ENCODE peak calls at places on chromosome 18, in five cellular contexts. One of them, this sample, is unnamed.

GRCh38 chr18:46820863-46821262 is 64.0 kb upstream of the ST8SIA5 start:
- DNase-seq in EL: no peak
- DNase-seq in GM23248: no peak
- DNase-seq in kidney epithelial cell: no peak
- DNase-seq in choroid plexus epithelial cell: no peak
- DNase-seq in this sample: no peak

GRCh38 chr18:49016648-49017539 is 66.1 kb upstream of the SMAD7 start:
- DNase-seq in EL: peak; percentile 93
- DNase-seq in GM23248: peak; percentile 84
- DNase-seq in kidney epithelial cell: peak; percentile 80
- DNase-seq in choroid plexus epithelial cell: peak; percentile 88
- DNase-seq in this sample: peak; percentile 79

GRCh38 chr18:2897448-2898052 is 50.7 kb downstream of the EMILIN2 start:
- DNase-seq in EL: no peak
- DNase-seq in GM23248: no peak
- DNase-seq in kidney epithelial cell: no peak
- DNase-seq in choroid plexus epithelial cell: no peak
- DNase-seq in this sample: no peak

GRCh38 chr18:12455511-12455910 is 47.8 kb downstream of the PRELID3A start:
- DNase-seq in EL: no peak
- DNase-seq in GM23248: peak; percentile 6
- DNase-seq in kidney epithelial cell: no peak
- DNase-seq in choroid plexus epithelial cell: peak; percentile 63
- DNase-seq in this sample: peak; percentile 14

GRCh38 chr18:5600376-5601071 is 56.7 kb upstream of the EPB41L3 start:
- DNase-seq in EL: no peak
- DNase-seq in GM23248: peak; percentile 46
- DNase-seq in kidney epithelial cell: no peak
- DNase-seq in choroid plexus epithelial cell: peak; percentile 67
- DNase-seq in this sample: peak; percentile 49

GRCh38 chr18:47204908-47205522 is 28.9 kb upstream of the IER3IP1 start:
- DNase-seq in EL: peak; percentile 37
- DNase-seq in GM23248: peak; percentile 65
- DNase-seq in kidney epithelial cell: no peak
- DNase-seq in choroid plexus epithelial cell: peak; percentile 60
- DNase-seq in this sample: peak; percentile 59

GRCh38 chr18:78980777-78981651 is 1.4 kb downstream of the SALL3 start:
- DNase-seq in EL: no peak
- DNase-seq in GM23248: no peak
- DNase-seq in kidney epithelial cell: no peak
- DNase-seq in choroid plexus epithelial cell: no peak
- DNase-seq in this sample: no peak

GRCh38 chr18:75226301-75226955 is 15.8 kb downstream of the TSHZ1 start:
- DNase-seq in EL: no peak
- DNase-seq in GM23248: peak; percentile 40
- DNase-seq in kidney epithelial cell: no peak
- DNase-seq in choroid plexus epithelial cell: peak; percentile 42
- DNase-seq in this sample: no peak

GRCh38 chr18:37270046-37270665 is 295.4 kb downstream of the CELF4 start:
- DNase-seq in EL: peak; percentile 38
- DNase-seq in GM23248: peak; percentile 79
- DNase-seq in kidney epithelial cell: peak; percentile 2
- DNase-seq in choroid plexus epithelial cell: peak; percentile 65
- DNase-seq in this sample: peak; percentile 69

GRCh38 chr18:35999925-36000324 is 27.4 kb downstream of the RMP24 start:
- DNase-seq in EL: no peak
- DNase-seq in GM23248: peak; percentile 64
- DNase-seq in kidney epithelial cell: no peak
- DNase-seq in choroid plexus epithelial cell: peak; percentile 14
- DNase-seq in this sample: no peak

GRCh38 chr18:26526128-26526965 is 22.0 kb downstream of the KCTD1 start:
- DNase-seq in EL: no peak
- DNase-seq in GM23248: no peak
- DNase-seq in kidney epithelial cell: no peak
- DNase-seq in choroid plexus epithelial cell: peak; percentile 44
- DNase-seq in this sample: no peak

GRCh38 chr18:54181856-54182612 is 42.4 kb downstream of the MBD2 start:
- DNase-seq in EL: peak; percentile 35
- DNase-seq in GM23248: peak; percentile 31
- DNase-seq in kidney epithelial cell: no peak
- DNase-seq in choroid plexus epithelial cell: peak; percentile 41
- DNase-seq in this sample: peak; percentile 42

GRCh38 chr18:27185025-27185763 is at the start of gene CHST9:
- DNase-seq in EL: no peak
- DNase-seq in GM23248: no peak
- DNase-seq in kidney epithelial cell: no peak
- DNase-seq in choroid plexus epithelial cell: no peak
- DNase-seq in this sample: no peak

GRCh38 chr18:62388855-62389760 is 64.0 kb downstream of the TNFRSF11A start:
- DNase-seq in EL: peak; percentile 27
- DNase-seq in GM23248: peak; percentile 15
- DNase-seq in kidney epithelial cell: no peak
- DNase-seq in choroid plexus epithelial cell: no peak
- DNase-seq in this sample: no peak

GRCh38 chr18:45876131-45876530 is 50.7 kb downstream of the SIGLEC15 start:
- DNase-seq in EL: no peak
- DNase-seq in GM23248: no peak
- DNase-seq in kidney epithelial cell: no peak
- DNase-seq in choroid plexus epithelial cell: no peak
- DNase-seq in this sample: no peak

GRCh38 chr18:57113783-57114465 is 33.0 kb upstream of the BOD1L2 start:
- DNase-seq in EL: no peak
- DNase-seq in GM23248: no peak
- DNase-seq in kidney epithelial cell: no peak
- DNase-seq in choroid plexus epithelial cell: no peak
- DNase-seq in this sample: no peak

GRCh38 chr18:66317243-66318090 is 286.4 kb downstream of the CDH19 start:
- DNase-seq in EL: no peak
- DNase-seq in GM23248: no peak
- DNase-seq in kidney epithelial cell: no peak
- DNase-seq in choroid plexus epithelial cell: no peak
- DNase-seq in this sample: no peak

GRCh38 chr18:48545690-48546365 is 7.0 kb downstream of the CTIF start:
- DNase-seq in EL: peak; percentile 82
- DNase-seq in GM23248: peak; percentile 93
- DNase-seq in kidney epithelial cell: no peak
- DNase-seq in choroid plexus epithelial cell: peak; percentile 48
- DNase-seq in this sample: peak; percentile 90

GRCh38 chr18:57846258-57846657 is 43.1 kb upstream of the ATP8B1 start:
- DNase-seq in EL: peak; percentile 92
- DNase-seq in GM23248: peak; percentile 69
- DNase-seq in kidney epithelial cell: no peak
- DNase-seq in choroid plexus epithelial cell: peak; percentile 77
- DNase-seq in this sample: peak; percentile 87

GRCh38 chr18:33804258-33804657 is 226.2 kb downstream of the ASXL3 start:
- DNase-seq in EL: no peak
- DNase-seq in GM23248: peak; percentile 23
- DNase-seq in kidney epithelial cell: no peak
- DNase-seq in choroid plexus epithelial cell: peak; percentile 73
- DNase-seq in this sample: peak; percentile 60

GRCh38 chr18:78731423-78732032 is 248.1 kb upstream of the SALL3 start:
- DNase-seq in EL: no peak
- DNase-seq in GM23248: no peak
- DNase-seq in kidney epithelial cell: no peak
- DNase-seq in choroid plexus epithelial cell: no peak
- DNase-seq in this sample: no peak

GRCh38 chr18:30499721-30500120 is 542.8 kb downstream of the DSC3 start:
- DNase-seq in EL: no peak
- DNase-seq in GM23248: no peak
- DNase-seq in kidney epithelial cell: no peak
- DNase-seq in choroid plexus epithelial cell: no peak
- DNase-seq in this sample: no peak

GRCh38 chr18:66990909-66991308 is 387.0 kb upstream of the CDH19 start:
- DNase-seq in EL: no peak
- DNase-seq in GM23248: no peak
- DNase-seq in kidney epithelial cell: no peak
- DNase-seq in choroid plexus epithelial cell: no peak
- DNase-seq in this sample: no peak

GRCh38 chr18:78542204-78542603 is 437.4 kb upstream of the SALL3 start:
- DNase-seq in EL: no peak
- DNase-seq in GM23248: no peak
- DNase-seq in kidney epithelial cell: no peak
- DNase-seq in choroid plexus epithelial cell: peak; percentile 2
- DNase-seq in this sample: no peak

GRCh38 chr18:69215151-69215550 is 185.5 kb upstream of the DOK6 start:
- DNase-seq in EL: no peak
- DNase-seq in GM23248: no peak
- DNase-seq in kidney epithelial cell: no peak
- DNase-seq in choroid plexus epithelial cell: no peak
- DNase-seq in this sample: no peak

GRCh38 chr18:907171-907879 is 2.7 kb downstream of the ADCYAP1 start:
- DNase-seq in EL: no peak
- DNase-seq in GM23248: peak; percentile 21
- DNase-seq in kidney epithelial cell: no peak
- DNase-seq in choroid plexus epithelial cell: no peak
- DNase-seq in this sample: no peak

GRCh38 chr18:40048886-40049650 is 1906.0 kb upstream of the PIK3C3 start:
- DNase-seq in EL: no peak
- DNase-seq in GM23248: no peak
- DNase-seq in kidney epithelial cell: no peak
- DNase-seq in choroid plexus epithelial cell: no peak
- DNase-seq in this sample: no peak

GRCh38 chr18:52343731-52344340 is 3.8 kb downstream of the DCC start:
- DNase-seq in EL: no peak
- DNase-seq in GM23248: no peak
- DNase-seq in kidney epithelial cell: no peak
- DNase-seq in choroid plexus epithelial cell: no peak
- DNase-seq in this sample: no peak

GRCh38 chr18:59910967-59911366 is 11.2 kb downstream of the PMAIP1 start:
- DNase-seq in EL: peak; percentile 57
- DNase-seq in GM23248: peak; percentile 52
- DNase-seq in kidney epithelial cell: no peak
- DNase-seq in choroid plexus epithelial cell: peak; percentile 78
- DNase-seq in this sample: peak; percentile 57